ENCODE peak calls at places on chromosomes 4 and X, in five cellular contexts. T is iris pigment epithelial cell, K is PC-9, W is GM19239, Q is nephron progenitor cell. P is an unnamed sample.

GRCh38 chr4:159012381-159012780 is 90.5 kb upstream of the RAPGEF2 start:
- DNase-seq in T (peak), K (peak), W (no peak), Q (no peak), P (peak)

GRCh38 chrX:153554519-153555167 is 37.2 kb downstream of the ATP2B3 start:
- DNase-seq in T (peak), K (no peak), W (peak), Q (peak), P (peak)

GRCh38 chrX:10620121-10620699 is at the start of gene MID1:
- DNase-seq in T (peak), K (peak), W (no peak), Q (peak), P (peak)

GRCh38 chr4:5824635-5825034 is 68.3 kb downstream of the CRMP1 start:
- DNase-seq in T (peak), K (no peak), W (no peak), Q (no peak), P (peak)

GRCh38 chr4:141684785-141685184 is 48.4 kb downstream of the IL15 start:
- DNase-seq in T (peak), K (no peak), W (no peak), Q (no peak), P (no peak)

GRCh38 chr4:79241846-79242245 is 84.0 kb downstream of the NAA11 start:
- DNase-seq in T (peak), K (no peak), W (no peak), Q (no peak), P (peak)

GRCh38 chr4:151227731-151228130 is 49.2 kb upstream of the PRSS48 start:
- DNase-seq in T (peak), K (no peak), W (no peak), Q (no peak), P (peak)

GRCh38 chr4:90845777-90846176 is 718.6 kb downstream of the CCSER1 start:
- DNase-seq in T (peak), K (no peak), W (no peak), Q (no peak), P (no peak)

GRCh38 chr4:113423631-113424030 is 337.9 kb downstream of the CAMK2D start:
- DNase-seq in T (peak), K (no peak), W (no peak), Q (no peak), P (no peak)

GRCh38 chr4:26223160-26223559 is 97.7 kb upstream of the RBPJ start:
- DNase-seq in T (peak), K (peak), W (no peak), Q (no peak), P (peak)

GRCh38 chr4:176380352-176381157 is 60.8 kb downstream of the SPCS3 start:
- DNase-seq in T (no peak), K (no peak), W (no peak), Q (no peak), P (no peak)

GRCh38 chr4:76605099-76605563 is 170.1 kb downstream of the SHROOM3 start:
- DNase-seq in T (no peak), K (no peak), W (no peak), Q (no peak), P (no peak)

P was measured in brain microvascular endothelial cell.